ENCODE peak calls at places on chromosomes 13 and 19, in six cellular contexts. X is right cardiac atrium, G is esophagus squamous epithelium, S is RPMI7951, Z is cardiac muscle cell, T is MV-4-11. A is an unnamed sample.

GRCh38 chr19:11203194-11204075 is 6.1 kb upstream of the KANK2 start:
- DNase-seq in X (peak), G (no peak), S (peak), Z (peak), T (no peak), A (peak)

GRCh38 chr19:29446331-29446730 is 79.5 kb upstream of the VSTM2B start:
- DNase-seq in X (no peak), G (no peak), S (no peak), Z (no peak), T (no peak), A (no peak)

GRCh38 chr13:51154029-51154555 is 43.0 kb upstream of the C13orf42 start:
- DNase-seq in X (no peak), G (no peak), S (peak), Z (peak), T (no peak), A (no peak)

GRCh38 chr13:99191336-99191899 is 9.2 kb upstream of the UBAC2 start:
- DNase-seq in X (no peak), G (no peak), S (no peak), Z (no peak), T (no peak), A (no peak)

GRCh38 chr19:38647368-38647965 is at the start of gene ACTN4:
- DNase-seq in X (peak), G (peak), S (peak), Z (peak), T (peak), A (peak)

GRCh38 chr19:34236035-34236793 is 18.1 kb upstream of the GARRE1 start:
- DNase-seq in X (no peak), G (no peak), S (peak), Z (peak), T (no peak), A (no peak)

GRCh38 chr13:111883571-111884343 is 183.2 kb upstream of the SOX1 start:
- DNase-seq in X (no peak), G (no peak), S (no peak), Z (no peak), T (no peak), A (no peak)

GRCh38 chr13:35978607-35979316 is 152.4 kb downstream of the DCLK1 start:
- DNase-seq in X (no peak), G (no peak), S (peak), Z (peak), T (peak), A (no peak)

GRCh38 chr19:3360494-3361383 is 5.6 kb upstream of the NFIC start:
- DNase-seq in X (peak), G (no peak), S (peak), Z (peak), T (peak), A (peak)

GRCh38 chr19:46254776-46255175 is 25.2 kb downstream of the IGFL1 start:
- DNase-seq in X (no peak), G (no peak), S (peak), Z (no peak), T (peak), A (no peak)

GRCh38 chr19:16345457-16345856 is 20.8 kb downstream of the KLF2 start:
- DNase-seq in X (no peak), G (no peak), S (no peak), Z (no peak), T (no peak), A (no peak)

GRCh38 chr13:97328222-97328790 is 105.7 kb upstream of the RAP2A start:
- DNase-seq in X (peak), G (no peak), S (peak), Z (peak), T (no peak), A (no peak)

GRCh38 chr13:109517516-109517915 is 268.9 kb downstream of the IRS2 start:
- DNase-seq in X (no peak), G (no peak), S (no peak), Z (peak), T (no peak), A (no peak)

GRCh38 chr13:28136916-28137315 is 1.4 kb upstream of the PAN3 start:
- DNase-seq in X (no peak), G (no peak), S (peak), Z (no peak), T (peak), A (no peak)

GRCh38 chr13:32883501-32883900 is 132.7 kb upstream of the KL start:
- DNase-seq in X (no peak), G (no peak), S (peak), Z (peak), T (no peak), A (no peak)

GRCh38 chr13:72296246-72296645 is 429.2 kb upstream of the DACH1 start:
- DNase-seq in X (no peak), G (no peak), S (no peak), Z (no peak), T (no peak), A (no peak)

GRCh38 chr19:18366027-18366435 is 19.9 kb upstream of the GDF15 start:
- DNase-seq in X (no peak), G (no peak), S (peak), Z (no peak), T (peak), A (no peak)

GRCh38 chr19:2503521-2504109 is 27.7 kb downstream of the GADD45B start:
- DNase-seq in X (no peak), G (no peak), S (peak), Z (peak), T (peak), A (peak)

GRCh38 chr19:12574036-12574435 is 22.8 kb upstream of the ZNF564 start:
- DNase-seq in X (no peak), G (no peak), S (no peak), Z (no peak), T (peak), A (no peak)

GRCh38 chr13:44715287-44716224 is 139.4 kb upstream of the TSC22D1 start:
- DNase-seq in X (no peak), G (no peak), S (peak), Z (peak), T (no peak), A (no peak)

GRCh38 chr19:55694656-55695491 is 19.8 kb downstream of the EPN1 start:
- DNase-seq in X (no peak), G (no peak), S (no peak), Z (no peak), T (no peak), A (no peak)

GRCh38 chr19:49843265-49843664 is 7.7 kb upstream of the PTOV1 start:
- DNase-seq in X (no peak), G (no peak), S (no peak), Z (no peak), T (peak), A (no peak)

GRCh38 chr13:45473627-45474026 is 8.9 kb downstream of the COG3 start:
- DNase-seq in X (no peak), G (no peak), S (no peak), Z (no peak), T (no peak), A (no peak)

GRCh38 chr13:35472308-35473008 is 4.0 kb downstream of the MAB21L1 start:
- DNase-seq in X (no peak), G (no peak), S (no peak), Z (no peak), T (no peak), A (no peak)

GRCh38 chr19:49056101-49056901 is 1.2 kb downstream of the CGB7 start:
- DNase-seq in X (peak), G (no peak), S (peak), Z (peak), T (peak), A (peak)

GRCh38 chr19:38664503-38665211 is 17.2 kb downstream of the ACTN4 start:
- DNase-seq in X (no peak), G (no peak), S (no peak), Z (no peak), T (peak), A (no peak)

GRCh38 chr19:29704562-29705558 is 10.2 kb downstream of the C19orf12 start:
- DNase-seq in X (no peak), G (no peak), S (no peak), Z (no peak), T (no peak), A (no peak)

GRCh38 chr19:40596608-40597328 is 4.4 kb upstream of the LTBP4 start:
- DNase-seq in X (peak), G (no peak), S (peak), Z (peak), T (no peak), A (no peak)

GRCh38 chr19:48905664-48906063 is 5.6 kb downstream of the NUCB1 start:
- DNase-seq in X (no peak), G (no peak), S (no peak), Z (no peak), T (no peak), A (no peak)

A was measured in T-helper 9 cell.